ENCODE peak calls at places on chromosomes 12 and 14, in five cellular contexts. H is bronchial epithelial cell, Z is neural crest cell, S is RWPE2, Y is fibroblast of pulmonary artery. N is an unnamed sample.

GRCh38 chr12:57754411-57755193 is at the start of gene MARCHF9:
- DNase-seq in H (peak; percentile 76), Z (no peak), S (peak; percentile 88), Y (no peak), N (no peak)

GRCh38 chr12:120783197-120783596 is 57.6 kb downstream of the ACADS start:
- DNase-seq in H (peak; percentile 89), Z (no peak), S (no peak), Y (peak; percentile 72), N (no peak)

GRCh38 chr14:101781240-101782061 is 19.9 kb downstream of the PPP2R5C start:
- DNase-seq in H (no peak), Z (no peak), S (peak; percentile 64), Y (no peak), N (no peak)

GRCh38 chr12:129873458-129873857 is 30.4 kb downstream of the TMEM132D start:
- DNase-seq in H (no peak), Z (no peak), S (no peak), Y (no peak), N (no peak)

GRCh38 chr12:47123730-47124129 is 44.0 kb upstream of the AMIGO2 start:
- DNase-seq in H (no peak), Z (no peak), S (no peak), Y (no peak), N (no peak)

GRCh38 chr12:11884661-11885060 is 186.1 kb upstream of the BCL2L14 start:
- DNase-seq in H (peak; percentile 74), Z (no peak), S (no peak), Y (no peak), N (no peak)

GRCh38 chr12:54571166-54571856 is 17.1 kb downstream of the PPP1R1A start:
- DNase-seq in H (no peak), Z (no peak), S (no peak), Y (no peak), N (no peak)

GRCh38 chr12:1591029-1591428 is 3.4 kb downstream of the FBXL14 start:
- DNase-seq in H (peak; percentile 77), Z (no peak), S (no peak), Y (peak; percentile 50), N (no peak)

GRCh38 chr14:68888883-68889282 is 90.2 kb downstream of the ACTN1 start:
- DNase-seq in H (no peak), Z (no peak), S (peak; percentile 40), Y (no peak), N (no peak)

GRCh38 chr14:70785556-70785955 is 23.8 kb downstream of the MAP3K9 start:
- DNase-seq in H (peak; percentile 97), Z (no peak), S (peak; percentile 85), Y (no peak), N (no peak)

GRCh38 chr14:100212476-100213333 is 26.2 kb upstream of the YY1 start:
- DNase-seq in H (no peak), Z (no peak), S (no peak), Y (no peak), N (no peak)

DNA sequence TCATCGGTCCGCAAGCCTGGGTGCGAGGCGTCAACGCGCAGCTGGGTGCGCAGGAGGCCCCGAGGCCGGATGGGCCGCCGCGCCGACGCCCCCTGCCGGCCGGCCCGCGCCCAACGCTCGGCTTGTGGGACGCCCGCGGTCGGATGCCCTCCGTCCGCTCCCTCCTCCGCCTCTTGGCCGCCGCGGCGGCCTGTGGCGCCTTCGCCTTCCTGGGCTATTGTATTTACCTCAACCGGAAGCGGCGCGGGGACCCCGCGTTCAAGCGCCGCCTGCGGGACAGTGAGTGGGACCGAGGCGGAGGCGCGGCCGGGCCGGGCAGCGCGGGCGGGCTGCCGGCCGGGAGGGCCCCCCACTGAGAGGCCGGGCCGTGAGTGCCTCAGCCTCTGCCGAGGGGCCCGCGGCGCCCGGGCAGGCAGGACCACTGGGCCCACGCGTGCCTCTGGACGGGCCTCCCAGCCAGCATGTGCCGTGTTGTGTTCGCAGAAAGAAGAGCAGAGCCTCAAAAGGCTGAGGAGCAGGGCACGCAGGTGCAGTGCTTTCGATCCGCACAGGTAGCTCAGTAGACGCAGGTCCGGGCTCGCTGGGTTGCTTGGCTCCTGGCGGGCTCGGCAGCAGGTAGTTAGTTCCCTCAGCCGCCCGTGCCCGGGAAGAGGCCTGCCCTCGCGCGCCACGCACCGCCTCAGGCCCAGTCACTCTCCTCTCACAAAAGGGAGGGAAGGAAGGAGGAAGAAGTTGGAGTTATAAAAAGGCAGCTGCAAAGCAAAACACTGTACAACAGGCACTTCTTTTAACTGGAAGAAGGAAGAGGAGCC is at the start of gene TOMM20L:
- DNase-seq in H (peak; percentile 52), Z (peak; percentile 72), S (peak; percentile 77), Y (peak; percentile 63), N (peak; percentile 72)
- TF ChIP-seq CTCF in H (peak; percentile 53), Z (peak; percentile 91), S (peak; percentile 98), Y (peak; percentile 9), N (peak; percentile 96)

GRCh38 chr12:127711108-127711507 is 555.9 kb upstream of the TMEM132C start:
- DNase-seq in H (no peak), Z (peak; percentile 17), S (no peak), Y (no peak), N (no peak)
- TF ChIP-seq CTCF in H (no peak), Z (peak; percentile 55), S (peak; percentile 15), Y (no peak), N (peak; percentile 43)

DNA sequence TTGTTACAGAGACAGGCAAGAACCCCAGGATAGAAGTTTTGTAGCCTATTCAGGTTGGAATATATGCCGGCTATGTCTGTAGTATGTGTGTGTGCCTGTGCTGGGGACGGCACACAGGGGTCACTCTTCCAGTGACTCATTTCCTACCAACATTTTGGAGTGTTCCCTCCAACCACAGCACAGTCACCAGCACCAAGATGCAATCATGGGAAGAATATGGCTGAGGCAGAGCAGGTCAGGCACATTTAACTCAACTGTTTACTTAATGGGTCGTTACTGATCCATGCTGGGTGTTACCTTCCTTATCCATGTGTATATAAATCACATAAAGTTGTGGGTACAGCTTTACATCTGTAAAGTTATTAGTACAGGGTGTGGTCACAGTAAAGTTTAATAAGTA is 178.3 kb downstream of the PRKD1 start:
- DNase-seq in H (no peak), Z (no peak), S (no peak), Y (peak; percentile 61), N (no peak)
- TF ChIP-seq CTCF in H (no peak), Z (no peak), S (no peak), Y (peak; percentile 12), N (no peak)

DNA sequence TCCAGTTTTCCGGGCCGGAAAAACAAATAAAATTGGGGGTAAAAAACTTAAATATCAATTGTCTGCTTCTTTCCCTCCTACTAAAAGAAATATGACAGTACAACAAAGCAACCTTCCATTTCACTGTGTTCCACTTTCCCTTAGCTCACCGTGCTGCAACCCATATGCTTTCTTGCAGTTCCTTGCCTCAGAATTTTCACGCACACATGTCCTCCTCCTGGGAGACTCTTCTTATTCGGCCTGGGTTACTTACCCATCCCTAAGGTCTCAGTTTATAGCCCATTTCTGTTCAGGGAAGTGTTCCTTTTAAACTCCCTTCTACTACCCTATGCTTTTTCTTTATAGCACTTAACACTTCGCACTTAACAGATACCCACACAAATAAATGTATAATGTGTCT is 4.5 kb upstream of the MAGOHB start:
- DNase-seq in H (no peak), Z (no peak), S (no peak), Y (no peak), N (no peak)
- TF ChIP-seq CTCF in H (no peak), Z (no peak), S (no peak), Y (no peak), N (no peak)

DNA sequence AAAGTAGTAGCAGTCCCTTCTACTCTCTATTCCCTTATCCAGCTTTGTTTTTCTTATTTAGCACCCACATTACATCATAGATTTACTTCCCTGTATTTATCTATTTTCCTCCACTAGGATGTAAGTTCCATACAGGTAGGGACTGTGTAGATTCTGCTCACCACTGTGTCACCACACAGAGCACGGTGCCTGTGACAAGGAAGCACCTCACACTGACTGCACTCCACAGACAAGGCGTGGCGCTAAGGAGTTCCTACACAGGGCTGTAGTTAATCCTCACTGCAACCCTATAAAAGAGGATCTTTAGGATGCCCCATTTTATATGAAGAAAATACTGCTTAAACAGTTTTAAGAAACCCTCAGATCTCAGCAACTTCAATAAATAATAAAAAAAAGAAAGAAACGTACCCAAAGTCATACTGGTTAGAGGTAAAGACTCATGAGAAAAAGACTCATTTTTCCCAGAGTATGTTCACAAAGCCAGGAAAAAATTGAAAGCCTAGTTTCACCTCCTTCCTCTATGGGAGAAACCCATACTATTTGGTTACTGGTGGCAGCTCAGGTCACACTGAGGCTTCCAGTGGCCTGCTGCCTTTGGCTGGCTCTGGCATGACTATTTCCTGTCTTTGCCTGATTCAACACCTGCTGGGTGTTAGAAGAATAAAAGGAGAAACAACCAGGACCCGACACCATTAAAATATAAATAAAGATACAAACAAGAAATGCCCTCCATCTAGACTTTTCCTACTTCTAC is 36.9 kb downstream of the RAD9B start:
- DNase-seq in H (no peak), Z (no peak), S (no peak), Y (no peak), N (no peak)
- TF ChIP-seq CTCF in H (no peak), Z (no peak), S (no peak), Y (no peak), N (no peak)